ENCODE peak calls at places on chromosome 2, in five cellular contexts. S, F, Z, A and I are unnamed samples.

GRCh38 chr2:54041135-54041534 is 70.3 kb upstream of the PSME4 start:
- DNase-seq in S (no peak), F (no peak), Z (no peak), A (no peak), I (no peak)

GRCh38 chr2:18603867-18604572 is 14.7 kb upstream of the NT5C1B start:
- DNase-seq in S (no peak), F (no peak), Z (no peak), A (no peak), I (no peak)

GRCh38 chr2:174051741-174052638 is 86.8 kb upstream of the SP3 start:
- DNase-seq in S (no peak), F (no peak), Z (peak), A (no peak), I (no peak)

GRCh38 chr2:127293386-127293757 is 572 bp downstream of the ERCC3 start:
- DNase-seq in S (no peak), F (no peak), Z (no peak), A (no peak), I (no peak)

GRCh38 chr2:219124379-219125110 is 36.1 kb downstream of the NHEJ1 start:
- DNase-seq in S (no peak), F (no peak), Z (no peak), A (no peak), I (no peak)

GRCh38 chr2:98910349-98911125 is 25.5 kb downstream of the CRACDL start:
- DNase-seq in S (no peak), F (no peak), Z (no peak), A (no peak), I (no peak)

GRCh38 chr2:182301093-182301492 is 125.7 kb downstream of the PDE1A start:
- DNase-seq in S (no peak), F (no peak), Z (no peak), A (no peak), I (no peak)

GRCh38 chr2:178225011-178225817 is 30.9 kb downstream of the OSBPL6 start:
- DNase-seq in S (no peak), F (no peak), Z (no peak), A (no peak), I (no peak)

GRCh38 chr2:74507926-74508520 is 528 bp upstream of the PCGF1 start:
- DNase-seq in S (no peak), F (no peak), Z (peak), A (no peak), I (peak)

GRCh38 chr2:136217990-136218389 is 100.0 kb upstream of the CXCR4 start:
- DNase-seq in S (no peak), F (no peak), Z (no peak), A (no peak), I (no peak)

GRCh38 chr2:39913648-39914456 is 134.8 kb upstream of the THUMPD2 start:
- DNase-seq in S (peak), F (peak), Z (peak), A (no peak), I (peak)

GRCh38 chr2:126720031-126720368 is 64.0 kb downstream of the GYPC start:
- DNase-seq in S (no peak), F (no peak), Z (no peak), A (no peak), I (no peak)